ENCODE peak calls at places on chromosomes 11 and 22, in six cellular contexts. G is K562, H is H1, C is HepG2, O is SK-N-SH, D is GM12878. J is an unnamed sample.

GRCh38 chr11:128695539-128696221 is 1.8 kb downstream of the FLI1 start:
- DNase-seq in G (no peak), O (no peak), D (no peak), H (no peak), C (no peak), J (peak; percentile 97)

GRCh38 chr11:19723572-19724342 is 11.1 kb downstream of the NAV2 start:
- DNase-seq in D (no peak), C (peak; percentile 12), H (no peak), O (peak; percentile 85), G (no peak), J (no peak)

GRCh38 chr22:49574861-49575702 is 252.6 kb downstream of the BRD1 start:
- DNase-seq in H (no peak), D (no peak), G (no peak), O (peak; percentile 9), C (no peak), J (no peak)

GRCh38 chr11:94884322-94884721 is 89.0 kb downstream of the CWC15 start:
- DNase-seq in O (no peak), G (no peak), C (no peak), D (no peak), H (no peak), J (peak; percentile 46)

GRCh38 chr11:67284811-67285540 is 4.1 kb upstream of the ANKRD13D start:
- DNase-seq in H (no peak), C (no peak), O (no peak), D (no peak), G (no peak), J (peak; percentile 56)

GRCh38 chr22:37158963-37159290 is 9.2 kb upstream of the IL2RB start:
- DNase-seq in G (no peak), C (no peak), O (no peak), D (no peak), H (no peak), J (no peak)

GRCh38 chr11:118705111-118705741 is 25.8 kb upstream of the TREH start:
- DNase-seq in H (no peak), D (no peak), C (no peak), O (no peak), G (no peak), J (peak; percentile 76)

GRCh38 chr11:25981998-25982397 is 349.9 kb upstream of the ANO3 start:
- DNase-seq in G (peak; percentile 14), O (peak; percentile 30), C (peak; percentile 53), H (no peak), D (peak; percentile 46), J (peak; percentile 1)

GRCh38 chr11:69014084-69014935 is 1.3 kb upstream of the MRGPRF start:
- DNase-seq in G (no peak), O (peak; percentile 69), C (peak; percentile 13), H (peak; percentile 61), D (no peak), J (no peak)

GRCh38 chr11:119483881-119484371 is 61.0 kb upstream of the THY1 start:
- DNase-seq in D (no peak), O (no peak), C (no peak), H (no peak), G (no peak), J (no peak)

GRCh38 chr22:27163162-27164137 is 506.1 kb downstream of the MIAT start:
- DNase-seq in D (no peak), C (no peak), O (no peak), H (no peak), G (no peak), J (no peak)

GRCh38 chr11:58775066-58775708 is 43.4 kb upstream of the GLYAT start:
- DNase-seq in O (no peak), C (no peak), H (no peak), D (no peak), G (no peak), J (no peak)

GRCh38 chr22:35567794-35568193 is 27.2 kb downstream of the RASD2 start:
- DNase-seq in D (no peak), C (no peak), G (no peak), O (no peak), H (no peak), J (no peak)

GRCh38 chr11:111977141-111978027 is 40.2 kb downstream of the DIXDC1 start:
- DNase-seq in G (no peak), D (no peak), H (peak; percentile 79), O (peak; percentile 90), C (no peak), J (no peak)

GRCh38 chr22:44151661-44152060 is 29.1 kb upstream of the PARVG start:
- DNase-seq in H (no peak), G (no peak), D (no peak), O (no peak), C (no peak), J (no peak)

GRCh38 chr11:38924644-38925043 is 2326.6 kb upstream of the RAG2 start:
- DNase-seq in O (no peak), C (no peak), D (no peak), G (no peak), H (no peak), J (no peak)

GRCh38 chr11:82701847-82702520 is 31.7 kb downstream of the FAM181B start:
- DNase-seq in H (peak; percentile 81), O (peak; percentile 49), C (peak; percentile 37), D (no peak), G (peak; percentile 61), J (no peak)

GRCh38 chr11:111688028-111688427 is 78.2 kb downstream of the PPP2R1B start:
- DNase-seq in D (no peak), H (no peak), O (no peak), G (no peak), C (no peak), J (no peak)

GRCh38 chr11:30171661-30172060 is 59.2 kb upstream of the FSHB start:
- DNase-seq in G (no peak), O (no peak), D (no peak), C (no peak), H (no peak), J (no peak)

DNA sequence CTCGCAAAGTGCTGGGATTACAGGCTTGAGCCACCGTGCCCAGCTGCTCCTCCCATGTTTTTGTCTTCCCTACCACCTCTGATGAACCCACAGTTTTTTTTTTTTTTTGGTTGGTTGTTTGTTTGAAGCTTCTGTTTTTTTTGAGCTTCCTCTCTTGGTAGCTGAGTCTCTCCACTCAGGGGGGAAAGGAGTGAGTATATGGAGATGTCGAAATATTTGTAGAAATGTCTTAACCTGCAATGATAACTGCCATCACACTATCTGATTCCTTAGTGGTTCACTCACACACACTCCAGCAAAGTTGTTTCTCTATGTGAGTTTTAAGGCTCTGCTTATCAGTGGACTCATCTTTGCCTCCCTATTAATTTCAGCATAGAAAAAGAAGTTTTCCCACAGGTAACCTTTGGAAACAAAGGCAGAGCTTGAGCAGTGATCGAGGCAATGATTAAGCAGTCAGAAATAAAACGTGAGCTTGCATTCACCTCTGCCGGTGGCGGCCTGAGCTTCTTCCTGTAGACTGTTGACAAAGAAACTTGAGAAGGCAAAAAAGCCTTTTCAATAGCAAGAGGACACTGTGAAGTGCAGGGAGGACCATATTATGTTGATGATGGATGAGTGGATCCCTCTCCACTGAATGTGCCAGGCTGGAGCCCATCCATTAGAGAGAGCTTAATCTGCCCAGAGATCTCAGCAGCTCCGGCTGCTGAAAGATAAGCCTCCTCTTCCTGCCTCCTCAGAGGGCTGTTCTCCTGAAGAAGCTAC is 29.0 kb upstream of the RASSF10 start:
- DNase-seq in H (no peak), O (no peak), D (no peak), C (peak; percentile 3), G (no peak), J (peak; percentile 53)
- TF ChIP-seq GABPA in H (no peak), O (no peak), D (no peak), C (no peak), G (no peak), J (no peak)

GRCh38 chr11:72010529-72011233 is 12.0 kb downstream of the IL18BP start:
- DNase-seq in G (no peak), O (no peak), D (no peak), C (no peak), H (no peak), J (no peak)
- TF ChIP-seq POLR2AphosphoS5 in G (no peak), O (no peak), D (no peak), C (no peak), H (peak; percentile 39), J (no peak)

GRCh38 chr22:22870577-22871398 is 16.8 kb upstream of the IGLL5 start:
- DNase-seq in G (peak; percentile 66), D (no peak), C (no peak), H (no peak), O (no peak), J (no peak)
- H3K27ac ChIP-seq in G (no peak overlapping the region), D (no peak overlapping the region), C (no peak overlapping the region), H (no peak overlapping the region), O (no peak overlapping the region), J (no peak overlapping the region)

DNA sequence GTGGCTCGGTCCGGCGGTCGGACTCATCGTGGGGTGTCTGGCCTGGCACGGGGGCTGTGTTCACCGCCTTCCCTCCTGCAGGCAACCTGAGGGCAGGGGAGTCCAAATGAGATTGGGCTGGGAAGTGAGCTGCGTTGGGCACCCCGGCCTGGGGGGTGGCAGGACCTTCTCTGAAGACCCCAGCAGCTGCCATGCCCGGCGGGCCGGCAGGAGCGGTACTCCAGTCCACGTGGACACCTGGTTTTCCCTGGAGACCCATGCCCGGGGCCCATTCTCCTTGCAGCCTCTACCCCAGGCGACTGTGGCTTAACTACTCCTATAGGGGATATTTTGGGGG is 24.5 kb downstream of the LRRC10B start:
- DNase-seq in G (no peak), D (no peak), H (no peak), C (no peak), O (no peak), J (no peak)
- TF ChIP-seq GABPA in G (no peak), D (no peak), H (no peak), C (no peak), O (no peak), J (no peak)

GRCh38 chr11:77407613-77408012 is 66.3 kb downstream of the PAK1 start:
- DNase-seq in G (no peak), H (no peak), D (no peak), O (peak; percentile 65), C (peak; percentile 56), J (no peak)
- TF ChIP-seq POLR2AphosphoS5 in G (no peak), H (no peak), D (no peak), O (peak; percentile 69), C (no peak), J (no peak)

DNA sequence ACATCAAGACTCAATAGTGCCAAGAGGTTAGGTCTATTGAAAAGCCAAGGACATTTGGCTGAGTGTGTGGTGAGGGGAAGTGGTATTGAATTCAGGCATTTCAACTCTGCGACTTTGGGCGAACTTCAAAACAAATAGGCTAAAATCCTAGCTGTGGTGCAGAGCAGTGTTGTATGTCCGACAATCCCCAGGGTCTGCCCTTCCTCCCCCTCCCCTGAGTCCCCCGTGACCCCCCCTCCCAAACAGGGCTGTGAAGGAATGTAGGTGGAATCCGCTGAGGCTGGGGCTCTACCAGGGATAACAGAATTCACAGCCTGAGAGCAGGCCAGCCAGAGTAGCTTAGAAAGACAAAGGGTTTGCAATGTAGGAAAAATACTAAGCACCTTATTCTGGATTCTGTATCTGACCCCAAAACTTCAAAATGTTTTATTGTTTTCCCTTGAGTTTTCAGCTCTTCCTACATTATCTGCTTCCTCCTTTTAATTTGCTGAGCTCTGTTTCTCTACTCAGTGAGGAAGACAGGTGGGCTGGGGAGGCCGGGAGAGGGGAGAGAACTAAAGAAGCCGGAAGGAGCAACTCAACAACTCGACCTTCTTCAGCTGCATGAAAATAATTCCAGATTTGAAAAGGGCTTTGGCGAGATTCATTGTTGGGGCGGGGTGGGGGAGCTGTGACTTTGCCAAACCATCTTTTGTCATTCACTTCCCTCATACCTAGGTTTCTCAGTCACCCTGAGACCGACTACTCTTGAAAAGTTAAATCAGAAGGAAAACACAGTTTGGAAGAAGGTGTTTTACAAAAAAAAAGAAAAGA is 315.1 kb downstream of the BLID start:
- DNase-seq in C (no peak), G (no peak), O (no peak), D (no peak), H (peak; percentile 58), J (no peak)
- H3K27ac ChIP-seq in C (no peak overlapping the region), G (no peak overlapping the region), O (no peak overlapping the region), D (no peak overlapping the region), H (peak overlapping the region; percentile 80), J (no peak overlapping the region)

J was measured in HL-60.